ENCODE peak calls at places on chromosomes 13 and 19, in five cellular contexts. One of them, this sample, is unnamed. For H3K9me3, the result is how much of the 10 kb centered on the place peaks cover.

GRCh38 chr13:30520571-30520970 is 54.8 kb upstream of the HMGB1 start:
- DNase-seq in Peyer's patch: no peak
- DNase-seq in cardiac muscle cell: no peak
- DNase-seq in CD4-positive, alpha-beta T cell: no peak
- DNase-seq in psoas muscle: no peak
- DNase-seq in this sample: no peak

GRCh38 chr13:108629988-108630387 is 577 bp downstream of the MYO16 start:
- DNase-seq in CD4-positive, alpha-beta T cell: no peak
- DNase-seq in cardiac muscle cell: no peak
- DNase-seq in Peyer's patch: no peak
- DNase-seq in psoas muscle: no peak
- DNase-seq in this sample: no peak

GRCh38 chr19:1455336-1456120 is 5.6 kb downstream of the APC2 start:
- DNase-seq in cardiac muscle cell: peak
- DNase-seq in psoas muscle: no peak
- DNase-seq in CD4-positive, alpha-beta T cell: no peak
- DNase-seq in Peyer's patch: peak
- DNase-seq in this sample: no peak

GRCh38 chr13:113532156-113532806 is 41.8 kb upstream of the DCUN1D2 start:
- DNase-seq in Peyer's patch: no peak
- DNase-seq in CD4-positive, alpha-beta T cell: no peak
- DNase-seq in psoas muscle: no peak
- DNase-seq in cardiac muscle cell: peak
- DNase-seq in this sample: no peak

GRCh38 chr13:47121092-47121763 is 224.4 kb upstream of the HTR2A start:
- DNase-seq in psoas muscle: no peak
- DNase-seq in Peyer's patch: no peak
- DNase-seq in cardiac muscle cell: no peak
- DNase-seq in CD4-positive, alpha-beta T cell: no peak
- DNase-seq in this sample: no peak

GRCh38 chr19:34711890-34712289 is 22.2 kb upstream of the ZNF181 start:
- DNase-seq in psoas muscle: no peak
- DNase-seq in cardiac muscle cell: no peak
- DNase-seq in CD4-positive, alpha-beta T cell: no peak
- DNase-seq in Peyer's patch: no peak
- DNase-seq in this sample: no peak

GRCh38 chr13:19888799-19889198 is 25.4 kb upstream of the ZMYM5 start:
- DNase-seq in psoas muscle: no peak
- DNase-seq in cardiac muscle cell: no peak
- DNase-seq in CD4-positive, alpha-beta T cell: no peak
- DNase-seq in Peyer's patch: no peak
- DNase-seq in this sample: no peak

GRCh38 chr19:52786078-52786463 is 520 bp downstream of the ZNF600 start:
- DNase-seq in CD4-positive, alpha-beta T cell: no peak
- DNase-seq in Peyer's patch: no peak
- DNase-seq in psoas muscle: peak
- DNase-seq in cardiac muscle cell: peak
- DNase-seq in this sample: no peak

GRCh38 chr13:113083402-113084061 is 22.1 kb upstream of the F7 start:
- DNase-seq in psoas muscle: peak
- DNase-seq in cardiac muscle cell: no peak
- DNase-seq in CD4-positive, alpha-beta T cell: no peak
- DNase-seq in Peyer's patch: no peak
- DNase-seq in this sample: peak

GRCh38 chr19:47765522-47766358 is 12.8 kb upstream of the SELENOW start:
- DNase-seq in Peyer's patch: no peak
- DNase-seq in cardiac muscle cell: peak
- DNase-seq in psoas muscle: peak
- DNase-seq in CD4-positive, alpha-beta T cell: no peak
- DNase-seq in this sample: peak

GRCh38 chr13:111210082-111210481 is 95.0 kb downstream of the ARHGEF7 start:
- DNase-seq in Peyer's patch: no peak
- DNase-seq in psoas muscle: no peak
- DNase-seq in CD4-positive, alpha-beta T cell: no peak
- DNase-seq in cardiac muscle cell: no peak
- DNase-seq in this sample: no peak

GRCh38 chr19:17292301-17293074 is 10.7 kb downstream of the ABHD8 start:
- DNase-seq in CD4-positive, alpha-beta T cell: peak
- DNase-seq in Peyer's patch: peak
- DNase-seq in psoas muscle: peak
- DNase-seq in cardiac muscle cell: peak
- DNase-seq in this sample: peak

GRCh38 chr19:38867176-38867780 is 10.8 kb downstream of the RINL start:
- DNase-seq in psoas muscle: no peak
- DNase-seq in CD4-positive, alpha-beta T cell: no peak
- DNase-seq in cardiac muscle cell: no peak
- DNase-seq in Peyer's patch: no peak
- DNase-seq in this sample: no peak

GRCh38 chr19:4350111-4350510 is 6.7 kb downstream of the MPND start:
- DNase-seq in cardiac muscle cell: no peak
- DNase-seq in CD4-positive, alpha-beta T cell: no peak
- DNase-seq in Peyer's patch: no peak
- DNase-seq in psoas muscle: no peak
- DNase-seq in this sample: no peak

GRCh38 chr13:98523455-98524102 is 53.3 kb downstream of the STK24 start:
- DNase-seq in psoas muscle: no peak
- DNase-seq in Peyer's patch: peak
- DNase-seq in cardiac muscle cell: no peak
- DNase-seq in CD4-positive, alpha-beta T cell: no peak
- DNase-seq in this sample: no peak

GRCh38 chr19:7515471-7516226 is at the start of gene ZNF358:
- DNase-seq in cardiac muscle cell: peak
- DNase-seq in Peyer's patch: no peak
- DNase-seq in psoas muscle: peak
- DNase-seq in CD4-positive, alpha-beta T cell: no peak
- DNase-seq in this sample: peak

GRCh38 chr13:32940601-32941000 is 75.6 kb upstream of the KL start:
- DNase-seq in Peyer's patch: no peak
- DNase-seq in CD4-positive, alpha-beta T cell: no peak
- DNase-seq in psoas muscle: peak
- DNase-seq in cardiac muscle cell: peak
- DNase-seq in this sample: no peak

GRCh38 chr13:21625366-21625765 is 21.4 kb upstream of the MICU2 start:
- DNase-seq in CD4-positive, alpha-beta T cell: no peak
- DNase-seq in cardiac muscle cell: no peak
- DNase-seq in Peyer's patch: no peak
- DNase-seq in psoas muscle: no peak
- DNase-seq in this sample: no peak

GRCh38 chr13:79837741-79838450 is 356.9 kb downstream of the NDFIP2 start:
- DNase-seq in Peyer's patch: no peak
- DNase-seq in cardiac muscle cell: no peak
- DNase-seq in psoas muscle: no peak
- DNase-seq in CD4-positive, alpha-beta T cell: no peak
- DNase-seq in this sample: no peak

GRCh38 chr13:99505814-99506269 is 4.6 kb downstream of the TM9SF2 start:
- DNase-seq in Peyer's patch: no peak
- DNase-seq in psoas muscle: no peak
- DNase-seq in cardiac muscle cell: no peak
- DNase-seq in CD4-positive, alpha-beta T cell: no peak
- DNase-seq in this sample: no peak

GRCh38 chr19:43562211-43562697 is 13.1 kb downstream of the XRCC1 start:
- DNase-seq in CD4-positive, alpha-beta T cell: no peak
- DNase-seq in Peyer's patch: no peak
- DNase-seq in psoas muscle: no peak
- DNase-seq in cardiac muscle cell: no peak
- DNase-seq in this sample: no peak

GRCh38 chr13:34816543-34816942 is 125.5 kb upstream of the NBEA start:
- DNase-seq in psoas muscle: no peak
- DNase-seq in cardiac muscle cell: no peak
- DNase-seq in Peyer's patch: no peak
- DNase-seq in CD4-positive, alpha-beta T cell: no peak
- DNase-seq in this sample: no peak

GRCh38 chr19:13882419-13882795 is 5.5 kb downstream of the NANOS3 start:
- DNase-seq in psoas muscle: no peak
- DNase-seq in cardiac muscle cell: no peak
- DNase-seq in CD4-positive, alpha-beta T cell: no peak
- DNase-seq in Peyer's patch: no peak
- DNase-seq in this sample: no peak

GRCh38 chr19:45299719-45300118 is 23.0 kb downstream of the CKM start:
- DNase-seq in Peyer's patch: no peak
- DNase-seq in psoas muscle: no peak
- DNase-seq in CD4-positive, alpha-beta T cell: no peak
- DNase-seq in cardiac muscle cell: no peak
- DNase-seq in this sample: no peak

GRCh38 chr19:16095071-16095571 is 16.6 kb upstream of the RAB8A start:
- DNase-seq in psoas muscle: no peak
- DNase-seq in cardiac muscle cell: no peak
- DNase-seq in Peyer's patch: no peak
- DNase-seq in CD4-positive, alpha-beta T cell: no peak
- DNase-seq in this sample: no peak

GRCh38 chr19:16098416-16098768 is 13.3 kb upstream of the RAB8A start:
- DNase-seq in psoas muscle: no peak
- DNase-seq in Peyer's patch: no peak
- DNase-seq in cardiac muscle cell: no peak
- DNase-seq in CD4-positive, alpha-beta T cell: no peak
- DNase-seq in this sample: no peak

GRCh38 chr19:16096281-16096855 is 15.3 kb upstream of the RAB8A start:
- DNase-seq in CD4-positive, alpha-beta T cell: no peak
- DNase-seq in Peyer's patch: no peak
- DNase-seq in psoas muscle: no peak
- DNase-seq in cardiac muscle cell: no peak
- DNase-seq in this sample: no peak

GRCh38 chr19:16091546-16092475 is 15.5 kb downstream of the TPM4 start:
- DNase-seq in Peyer's patch: no peak
- DNase-seq in psoas muscle: no peak
- DNase-seq in cardiac muscle cell: no peak
- DNase-seq in CD4-positive, alpha-beta T cell: no peak
- DNase-seq in this sample: no peak

DNA sequence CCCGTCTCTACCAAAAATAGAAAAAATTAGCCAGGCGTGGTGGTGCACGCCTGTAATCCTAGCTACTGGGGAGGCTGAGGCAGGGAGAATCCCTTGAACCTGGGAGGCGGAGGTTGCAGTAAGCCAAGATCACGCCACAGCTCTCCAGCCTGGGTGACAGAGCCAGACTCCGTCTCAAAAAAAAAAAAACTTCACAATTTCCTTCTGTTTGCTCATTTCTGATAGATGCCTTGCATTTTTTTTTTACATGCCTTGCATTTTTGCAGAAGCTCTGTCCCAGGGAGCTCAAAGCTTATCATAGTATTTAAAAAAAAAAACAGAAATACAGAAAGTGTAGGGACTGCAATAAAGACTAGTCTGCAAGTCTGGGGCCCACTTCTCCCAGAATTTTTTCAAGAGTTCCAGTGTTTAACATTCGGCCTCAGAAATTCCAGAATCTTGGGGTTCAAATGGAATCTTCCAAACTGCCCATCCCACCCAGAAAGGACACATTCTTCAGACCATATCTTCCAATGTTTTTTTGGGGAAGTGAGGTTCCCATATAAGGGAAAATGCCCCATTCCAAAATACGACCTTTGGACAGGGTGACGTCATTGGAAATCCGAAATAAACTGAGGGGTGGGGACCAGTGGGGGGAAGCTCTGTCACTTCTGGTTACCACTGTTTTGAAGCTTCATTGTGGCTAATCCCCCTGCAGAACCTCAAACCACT is 17.2 kb upstream of the RAB8A start:
- DNase-seq in Peyer's patch: no peak
- DNase-seq in psoas muscle: no peak
- DNase-seq in CD4-positive, alpha-beta T cell: no peak
- DNase-seq in cardiac muscle cell: no peak
- DNase-seq in this sample: no peak
- H3K27ac ChIP-seq in Peyer's patch: peak
- H3K27ac ChIP-seq in psoas muscle: no peak
- H3K27ac ChIP-seq in CD4-positive, alpha-beta T cell: no peak
- H3K27ac ChIP-seq in cardiac muscle cell: peak
- H3K27ac ChIP-seq in this sample: no peak

GRCh38 chr13:41289463-41289881 is 21.6 kb upstream of the NAA16 start:
- DNase-seq in CD4-positive, alpha-beta T cell: no peak
- DNase-seq in Peyer's patch: no peak
- DNase-seq in cardiac muscle cell: no peak
- DNase-seq in psoas muscle: no peak
- DNase-seq in this sample: no peak

GRCh38 chr13:41286370-41286769 is 23.0 kb upstream of the MTRF1 start:
- DNase-seq in CD4-positive, alpha-beta T cell: no peak
- DNase-seq in Peyer's patch: no peak
- DNase-seq in psoas muscle: no peak
- DNase-seq in cardiac muscle cell: no peak
- DNase-seq in this sample: no peak

GRCh38 chr13:41284512-41285288 is 21.3 kb upstream of the MTRF1 start:
- DNase-seq in CD4-positive, alpha-beta T cell: no peak
- DNase-seq in Peyer's patch: no peak
- DNase-seq in psoas muscle: no peak
- DNase-seq in cardiac muscle cell: no peak
- DNase-seq in this sample: no peak
- H3K9me3 ChIP-seq in CD4-positive, alpha-beta T cell: under half
- H3K9me3 ChIP-seq in Peyer's patch: under half
- H3K9me3 ChIP-seq in psoas muscle: under half
- H3K9me3 ChIP-seq in cardiac muscle cell: under half
- H3K9me3 ChIP-seq in this sample: under half

GRCh38 chr13:45328661-45329105 is 12.3 kb downstream of the TPT1 start:
- DNase-seq in CD4-positive, alpha-beta T cell: no peak
- DNase-seq in Peyer's patch: no peak
- DNase-seq in psoas muscle: no peak
- DNase-seq in cardiac muscle cell: no peak
- DNase-seq in this sample: no peak
- H3K27ac ChIP-seq in CD4-positive, alpha-beta T cell: no peak
- H3K27ac ChIP-seq in Peyer's patch: no peak
- H3K27ac ChIP-seq in psoas muscle: peak
- H3K27ac ChIP-seq in cardiac muscle cell: no peak
- H3K27ac ChIP-seq in this sample: peak

GRCh38 chr19:56567274-56568120 is at the start of gene ZNF470:
- DNase-seq in Peyer's patch: peak
- DNase-seq in psoas muscle: peak
- DNase-seq in CD4-positive, alpha-beta T cell: peak
- DNase-seq in cardiac muscle cell: peak
- DNase-seq in this sample: peak

GRCh38 chr19:56562766-56563165 is 4.5 kb upstream of the ZNF470 start:
- DNase-seq in cardiac muscle cell: no peak
- DNase-seq in Peyer's patch: no peak
- DNase-seq in CD4-positive, alpha-beta T cell: no peak
- DNase-seq in psoas muscle: no peak
- DNase-seq in this sample: no peak

DNA sequence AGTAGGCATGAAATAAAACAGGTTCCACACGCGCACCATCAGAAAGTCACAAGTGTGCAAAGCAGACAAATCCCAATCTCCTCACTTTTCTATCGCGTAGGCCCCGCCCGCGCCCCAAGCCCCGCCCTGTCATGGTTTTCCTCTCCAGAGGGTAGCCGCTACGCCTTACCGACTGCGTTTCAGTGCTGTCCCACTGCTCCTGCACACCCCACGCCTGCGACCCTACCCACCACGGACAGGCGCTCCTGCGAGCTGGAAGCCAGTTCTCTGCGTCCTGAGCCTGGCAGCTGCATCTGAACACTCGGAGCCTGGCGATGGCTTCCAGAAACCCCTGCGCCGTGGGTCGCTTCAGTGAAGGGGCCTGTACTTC is 379 bp upstream of the ZNF470 start:
- DNase-seq in CD4-positive, alpha-beta T cell: peak
- DNase-seq in cardiac muscle cell: no peak
- DNase-seq in Peyer's patch: peak
- DNase-seq in psoas muscle: peak
- DNase-seq in this sample: peak
- H3K9me3 ChIP-seq in CD4-positive, alpha-beta T cell: half or more
- H3K9me3 ChIP-seq in cardiac muscle cell: under half
- H3K9me3 ChIP-seq in Peyer's patch: half or more
- H3K9me3 ChIP-seq in psoas muscle: half or more
- H3K9me3 ChIP-seq in this sample: under half

GRCh38 chr13:48728226-48728625 is 74.5 kb downstream of the CYSLTR2 start:
- DNase-seq in psoas muscle: no peak
- DNase-seq in cardiac muscle cell: no peak
- DNase-seq in Peyer's patch: no peak
- DNase-seq in CD4-positive, alpha-beta T cell: no peak
- DNase-seq in this sample: no peak
- H3K27ac ChIP-seq in psoas muscle: no peak
- H3K27ac ChIP-seq in cardiac muscle cell: no peak
- H3K27ac ChIP-seq in Peyer's patch: no peak
- H3K27ac ChIP-seq in CD4-positive, alpha-beta T cell: no peak
- H3K27ac ChIP-seq in this sample: peak

GRCh38 chr19:31592456-31592855 is 243.2 kb upstream of the TSHZ3 start:
- DNase-seq in psoas muscle: no peak
- DNase-seq in cardiac muscle cell: no peak
- DNase-seq in Peyer's patch: no peak
- DNase-seq in CD4-positive, alpha-beta T cell: no peak
- DNase-seq in this sample: no peak
- H3K9me3 ChIP-seq in psoas muscle: under half
- H3K9me3 ChIP-seq in cardiac muscle cell: under half
- H3K9me3 ChIP-seq in Peyer's patch: under half
- H3K9me3 ChIP-seq in CD4-positive, alpha-beta T cell: under half
- H3K9me3 ChIP-seq in this sample: under half

This sample was measured in right atrium auricular region.